ENCODE peak calls at places on chromosomes 2 and 18, in four cellular contexts. One of them, this sample, is unnamed.

GRCh38 chr2:145066795-145067194 is 546.9 kb upstream of the ZEB2 start:
- DNase-seq in AG04450: no peak
- DNase-seq in cardiac muscle cell: peak
- DNase-seq in lower lobe of right lung: no peak
- DNase-seq in this sample: no peak

GRCh38 chr2:9657083-9657482 is 26.3 kb upstream of the YWHAQ start:
- DNase-seq in lower lobe of right lung: no peak
- DNase-seq in AG04450: no peak
- DNase-seq in cardiac muscle cell: no peak
- DNase-seq in this sample: no peak

GRCh38 chr18:6781846-6782245 is 52.3 kb downstream of the ARHGAP28 start:
- DNase-seq in lower lobe of right lung: no peak
- DNase-seq in cardiac muscle cell: peak
- DNase-seq in AG04450: no peak
- DNase-seq in this sample: no peak

GRCh38 chr2:171553858-171554257 is 31.6 kb downstream of the CYBRD1 start:
- DNase-seq in cardiac muscle cell: no peak
- DNase-seq in AG04450: no peak
- DNase-seq in lower lobe of right lung: no peak
- DNase-seq in this sample: peak

GRCh38 chr2:210577263-210578071 is 21.1 kb downstream of the CPS1 start:
- DNase-seq in cardiac muscle cell: peak
- DNase-seq in AG04450: no peak
- DNase-seq in lower lobe of right lung: no peak
- DNase-seq in this sample: peak

GRCh38 chr2:230326453-230327417 is at the start of gene SP140L:
- DNase-seq in lower lobe of right lung: peak
- DNase-seq in AG04450: peak
- DNase-seq in cardiac muscle cell: peak
- DNase-seq in this sample: peak

GRCh38 chr2:215950009-215950408 is 63.3 kb downstream of the MREG start:
- DNase-seq in cardiac muscle cell: peak
- DNase-seq in lower lobe of right lung: no peak
- DNase-seq in AG04450: no peak
- DNase-seq in this sample: peak

GRCh38 chr2:201854841-201855240 is 48.5 kb downstream of the CDK15 start:
- DNase-seq in lower lobe of right lung: no peak
- DNase-seq in AG04450: peak
- DNase-seq in cardiac muscle cell: no peak
- DNase-seq in this sample: no peak

GRCh38 chr2:129744141-129744540 is 235.3 kb upstream of the RAB6C start:
- DNase-seq in cardiac muscle cell: no peak
- DNase-seq in lower lobe of right lung: no peak
- DNase-seq in AG04450: no peak
- DNase-seq in this sample: no peak

GRCh38 chr2:27050281-27050995 is 1.0 kb upstream of the AGBL5 start:
- DNase-seq in cardiac muscle cell: peak
- DNase-seq in AG04450: peak
- DNase-seq in lower lobe of right lung: peak
- DNase-seq in this sample: peak

GRCh38 chr2:11738589-11739436 is 7.6 kb upstream of the LPIN1 start:
- DNase-seq in lower lobe of right lung: peak
- DNase-seq in AG04450: peak
- DNase-seq in cardiac muscle cell: peak
- DNase-seq in this sample: peak

GRCh38 chr18:23578067-23578705 is 8.1 kb downstream of the NPC1 start:
- DNase-seq in AG04450: no peak
- DNase-seq in lower lobe of right lung: no peak
- DNase-seq in cardiac muscle cell: no peak
- DNase-seq in this sample: no peak

GRCh38 chr2:203804070-203804469 is 63.5 kb upstream of the CTLA4 start:
- DNase-seq in cardiac muscle cell: peak
- DNase-seq in AG04450: peak
- DNase-seq in lower lobe of right lung: no peak
- DNase-seq in this sample: no peak

GRCh38 chr18:55421612-55422381 is 166.2 kb downstream of the TCF4 start:
- DNase-seq in cardiac muscle cell: peak
- DNase-seq in AG04450: no peak
- DNase-seq in lower lobe of right lung: no peak
- DNase-seq in this sample: no peak

GRCh38 chr2:239833728-239834109 is 191.4 kb downstream of the NDUFA10 start:
- DNase-seq in cardiac muscle cell: no peak
- DNase-seq in lower lobe of right lung: no peak
- DNase-seq in AG04450: no peak
- DNase-seq in this sample: no peak

GRCh38 chr2:48070415-48070814 is 164.1 kb upstream of the FBXO11 start:
- DNase-seq in lower lobe of right lung: no peak
- DNase-seq in cardiac muscle cell: peak
- DNase-seq in AG04450: no peak
- DNase-seq in this sample: no peak

GRCh38 chr2:26591619-26592505 is 49.3 kb downstream of the CIB4 start:
- DNase-seq in lower lobe of right lung: no peak
- DNase-seq in AG04450: no peak
- DNase-seq in cardiac muscle cell: no peak
- DNase-seq in this sample: no peak

GRCh38 chr2:124778076-124778475 is 753.0 kb downstream of the CNTNAP5 start:
- DNase-seq in cardiac muscle cell: peak
- DNase-seq in AG04450: no peak
- DNase-seq in lower lobe of right lung: no peak
- DNase-seq in this sample: no peak

GRCh38 chr18:32289480-32290075 is 99.7 kb downstream of the MEP1B start:
- DNase-seq in cardiac muscle cell: peak
- DNase-seq in AG04450: peak
- DNase-seq in lower lobe of right lung: no peak
- DNase-seq in this sample: no peak

GRCh38 chr2:27182346-27182745 is 29.5 kb upstream of the ATRAID start:
- DNase-seq in AG04450: peak
- DNase-seq in cardiac muscle cell: peak
- DNase-seq in lower lobe of right lung: no peak
- DNase-seq in this sample: no peak

GRCh38 chr2:165584126-165584525 is 114.6 kb downstream of the CSRNP3 start:
- DNase-seq in lower lobe of right lung: no peak
- DNase-seq in AG04450: no peak
- DNase-seq in cardiac muscle cell: no peak
- DNase-seq in this sample: no peak

GRCh38 chr18:22250591-22250996 is 81.2 kb downstream of the GATA6 start:
- DNase-seq in lower lobe of right lung: no peak
- DNase-seq in cardiac muscle cell: peak
- DNase-seq in AG04450: no peak
- DNase-seq in this sample: no peak

This sample was measured in K562.